ENCODE peak calls at places on chromosome 3, in nine cellular contexts. One of them, this sample, is unnamed.

GRCh38 chr3:71702131-71703024 is 22.8 kb downstream of the EIF4E3 start:
- DNase-seq in fibroblast of the aortic adventitia: no peak
- DNase-seq in A549: no peak
- DNase-seq in heart right ventricle: no peak
- DNase-seq in fibroblast of lung: no peak
- DNase-seq in HCT116: no peak
- DNase-seq in sigmoid colon: no peak
- DNase-seq in AG04450: no peak
- DNase-seq in dorsolateral prefrontal cortex: no peak
- DNase-seq in this sample: peak; percentile 54

GRCh38 chr3:194984026-194984425 is 286.9 kb downstream of the XXYLT1 start:
- DNase-seq in fibroblast of the aortic adventitia: no peak
- DNase-seq in heart right ventricle: no peak
- DNase-seq in HCT116: no peak
- DNase-seq in A549: no peak
- DNase-seq in AG04450: no peak
- DNase-seq in dorsolateral prefrontal cortex: no peak
- DNase-seq in fibroblast of lung: no peak
- DNase-seq in sigmoid colon: no peak
- DNase-seq in this sample: no peak

GRCh38 chr3:159797771-159798170 is 190.9 kb upstream of the IL12A start:
- DNase-seq in A549: no peak
- DNase-seq in heart right ventricle: no peak
- DNase-seq in fibroblast of lung: no peak
- DNase-seq in HCT116: no peak
- DNase-seq in sigmoid colon: no peak
- DNase-seq in AG04450: no peak
- DNase-seq in dorsolateral prefrontal cortex: no peak
- DNase-seq in fibroblast of the aortic adventitia: no peak
- DNase-seq in this sample: no peak

GRCh38 chr3:126857928-126858327 is 125.0 kb upstream of the PLXNA1 start:
- DNase-seq in HCT116: no peak
- DNase-seq in dorsolateral prefrontal cortex: no peak
- DNase-seq in A549: no peak
- DNase-seq in fibroblast of lung: no peak
- DNase-seq in AG04450: no peak
- DNase-seq in heart right ventricle: no peak
- DNase-seq in sigmoid colon: peak; percentile 22
- DNase-seq in fibroblast of the aortic adventitia: no peak
- DNase-seq in this sample: no peak

GRCh38 chr3:39848365-39848764 is 39.0 kb downstream of the MYRIP start:
- DNase-seq in A549: no peak
- DNase-seq in sigmoid colon: no peak
- DNase-seq in AG04450: no peak
- DNase-seq in fibroblast of lung: no peak
- DNase-seq in fibroblast of the aortic adventitia: peak; percentile 28
- DNase-seq in heart right ventricle: no peak
- DNase-seq in dorsolateral prefrontal cortex: no peak
- DNase-seq in HCT116: no peak
- DNase-seq in this sample: no peak

GRCh38 chr3:23241256-23241655 is 38.1 kb downstream of the UBE2E2 start:
- DNase-seq in HCT116: no peak
- DNase-seq in dorsolateral prefrontal cortex: no peak
- DNase-seq in AG04450: no peak
- DNase-seq in fibroblast of the aortic adventitia: no peak
- DNase-seq in fibroblast of lung: no peak
- DNase-seq in sigmoid colon: no peak
- DNase-seq in A549: no peak
- DNase-seq in heart right ventricle: no peak
- DNase-seq in this sample: no peak

GRCh38 chr3:9168230-9168629 is 81.2 kb downstream of the SRGAP3 start:
- DNase-seq in A549: no peak
- DNase-seq in HCT116: no peak
- DNase-seq in heart right ventricle: no peak
- DNase-seq in dorsolateral prefrontal cortex: no peak
- DNase-seq in fibroblast of the aortic adventitia: no peak
- DNase-seq in fibroblast of lung: no peak
- DNase-seq in AG04450: no peak
- DNase-seq in sigmoid colon: no peak
- DNase-seq in this sample: no peak

GRCh38 chr3:40047406-40047805 is 238.0 kb downstream of the MYRIP start:
- DNase-seq in fibroblast of lung: no peak
- DNase-seq in fibroblast of the aortic adventitia: peak; percentile 85
- DNase-seq in HCT116: no peak
- DNase-seq in sigmoid colon: no peak
- DNase-seq in AG04450: no peak
- DNase-seq in heart right ventricle: no peak
- DNase-seq in dorsolateral prefrontal cortex: no peak
- DNase-seq in A549: no peak
- DNase-seq in this sample: no peak

GRCh38 chr3:151282921-151283320 is 4.6 kb upstream of the P2RY14 start:
- DNase-seq in dorsolateral prefrontal cortex: no peak
- DNase-seq in A549: peak; percentile 63
- DNase-seq in sigmoid colon: no peak
- DNase-seq in fibroblast of the aortic adventitia: peak; percentile 84
- DNase-seq in HCT116: peak; percentile 51
- DNase-seq in fibroblast of lung: peak; percentile 76
- DNase-seq in heart right ventricle: no peak
- DNase-seq in AG04450: no peak
- DNase-seq in this sample: peak; percentile 84

GRCh38 chr3:128504957-128505730 is 12.1 kb upstream of the GATA2 start:
- DNase-seq in fibroblast of lung: no peak
- DNase-seq in dorsolateral prefrontal cortex: no peak
- DNase-seq in heart right ventricle: no peak
- DNase-seq in sigmoid colon: peak; percentile 28
- DNase-seq in AG04450: no peak
- DNase-seq in fibroblast of the aortic adventitia: no peak
- DNase-seq in A549: no peak
- DNase-seq in HCT116: no peak
- DNase-seq in this sample: no peak

GRCh38 chr3:17094551-17094950 is 209.8 kb downstream of the PLCL2 start:
- DNase-seq in dorsolateral prefrontal cortex: no peak
- DNase-seq in AG04450: no peak
- DNase-seq in fibroblast of lung: no peak
- DNase-seq in heart right ventricle: no peak
- DNase-seq in sigmoid colon: no peak
- DNase-seq in A549: no peak
- DNase-seq in HCT116: no peak
- DNase-seq in fibroblast of the aortic adventitia: no peak
- DNase-seq in this sample: no peak

GRCh38 chr3:174758943-174759342 is 100.2 kb upstream of the NAALADL2 start:
- DNase-seq in fibroblast of lung: no peak
- DNase-seq in sigmoid colon: no peak
- DNase-seq in HCT116: no peak
- DNase-seq in heart right ventricle: no peak
- DNase-seq in dorsolateral prefrontal cortex: no peak
- DNase-seq in A549: no peak
- DNase-seq in AG04450: no peak
- DNase-seq in fibroblast of the aortic adventitia: peak; percentile 2
- DNase-seq in this sample: no peak

GRCh38 chr3:129051776-129052400 is 8.7 kb upstream of the GP9 start:
- DNase-seq in fibroblast of the aortic adventitia: peak; percentile 20
- DNase-seq in dorsolateral prefrontal cortex: no peak
- DNase-seq in fibroblast of lung: no peak
- DNase-seq in heart right ventricle: no peak
- DNase-seq in AG04450: no peak
- DNase-seq in HCT116: no peak
- DNase-seq in A549: no peak
- DNase-seq in sigmoid colon: no peak
- DNase-seq in this sample: no peak

DNA sequence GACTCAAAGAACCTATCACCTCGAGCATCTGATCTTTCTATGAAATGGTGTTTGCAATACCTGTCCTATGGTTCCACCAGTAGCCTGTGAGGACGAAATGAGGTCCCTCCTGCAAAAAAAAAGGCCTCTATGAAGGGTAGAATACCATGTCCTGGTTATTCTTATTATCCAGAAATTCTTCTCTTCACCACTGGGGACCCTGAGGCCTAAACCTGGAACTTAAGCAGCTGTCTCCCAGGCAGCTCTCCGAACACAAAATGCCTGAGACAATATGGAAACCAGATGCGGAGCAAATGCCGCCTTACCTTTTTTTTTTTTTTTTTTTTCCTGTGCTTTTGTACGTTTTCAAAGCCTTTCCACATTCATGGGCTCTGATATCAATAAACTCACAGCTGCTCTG is 62.1 kb upstream of the WNT5A start:
- DNase-seq in sigmoid colon: no peak
- DNase-seq in AG04450: no peak
- DNase-seq in dorsolateral prefrontal cortex: no peak
- DNase-seq in HCT116: no peak
- DNase-seq in fibroblast of the aortic adventitia: peak; percentile 31
- DNase-seq in heart right ventricle: no peak
- DNase-seq in fibroblast of lung: peak; percentile 24
- DNase-seq in A549: no peak
- DNase-seq in this sample: peak; percentile 73
- TF ChIP-seq CTCF in sigmoid colon: no peak
- TF ChIP-seq CTCF in AG04450: peak; percentile 48
- TF ChIP-seq CTCF in dorsolateral prefrontal cortex: no peak
- TF ChIP-seq CTCF in HCT116: no peak
- TF ChIP-seq CTCF in fibroblast of the aortic adventitia: peak; percentile 37
- TF ChIP-seq CTCF in heart right ventricle: no peak
- TF ChIP-seq CTCF in fibroblast of lung: peak; percentile 36
- TF ChIP-seq CTCF in A549: no peak
- TF ChIP-seq CTCF in this sample: peak; percentile 60

GRCh38 chr3:138948371-138949001 is 1.5 kb downstream of the FOXL2NB start:
- DNase-seq in sigmoid colon: no peak
- DNase-seq in heart right ventricle: no peak
- DNase-seq in A549: no peak
- DNase-seq in AG04450: no peak
- DNase-seq in fibroblast of lung: no peak
- DNase-seq in dorsolateral prefrontal cortex: no peak
- DNase-seq in HCT116: no peak
- DNase-seq in fibroblast of the aortic adventitia: no peak
- DNase-seq in this sample: no peak
- H3K4me3 ChIP-seq in sigmoid colon: no peak overlapping the region
- H3K4me3 ChIP-seq in heart right ventricle: no peak overlapping the region
- H3K4me3 ChIP-seq in A549: no peak overlapping the region
- H3K4me3 ChIP-seq in AG04450: no peak overlapping the region
- H3K4me3 ChIP-seq in fibroblast of lung: no peak overlapping the region
- H3K4me3 ChIP-seq in dorsolateral prefrontal cortex: no peak overlapping the region
- H3K4me3 ChIP-seq in HCT116: no peak overlapping the region
- H3K4me3 ChIP-seq in fibroblast of the aortic adventitia: no peak overlapping the region
- H3K4me3 ChIP-seq in this sample: no peak overlapping the region

GRCh38 chr3:46089237-46090011 is 62.1 kb upstream of the XCR1 start:
- DNase-seq in AG04450: peak; percentile 65
- DNase-seq in fibroblast of the aortic adventitia: peak; percentile 88
- DNase-seq in fibroblast of lung: peak; percentile 94
- DNase-seq in HCT116: no peak
- DNase-seq in A549: peak; percentile 17
- DNase-seq in heart right ventricle: peak; percentile 51
- DNase-seq in dorsolateral prefrontal cortex: peak; percentile 32
- DNase-seq in sigmoid colon: peak; percentile 84
- DNase-seq in this sample: peak; percentile 95
- TF ChIP-seq CTCF in AG04450: no peak
- TF ChIP-seq CTCF in fibroblast of the aortic adventitia: no peak
- TF ChIP-seq CTCF in fibroblast of lung: no peak
- TF ChIP-seq CTCF in HCT116: no peak
- TF ChIP-seq CTCF in A549: no peak
- TF ChIP-seq CTCF in heart right ventricle: no peak
- TF ChIP-seq CTCF in dorsolateral prefrontal cortex: no peak
- TF ChIP-seq CTCF in sigmoid colon: no peak
- TF ChIP-seq CTCF in this sample: no peak

GRCh38 chr3:188006726-188007393 is 147.1 kb upstream of the LPP start:
- DNase-seq in AG04450: no peak
- DNase-seq in heart right ventricle: peak; percentile 40
- DNase-seq in fibroblast of the aortic adventitia: peak; percentile 15
- DNase-seq in sigmoid colon: no peak
- DNase-seq in A549: peak; percentile 30
- DNase-seq in dorsolateral prefrontal cortex: no peak
- DNase-seq in HCT116: no peak
- DNase-seq in fibroblast of lung: no peak
- DNase-seq in this sample: no peak
- H3K4me3 ChIP-seq in AG04450: no peak overlapping the region
- H3K4me3 ChIP-seq in heart right ventricle: no peak overlapping the region
- H3K4me3 ChIP-seq in fibroblast of the aortic adventitia: no peak overlapping the region
- H3K4me3 ChIP-seq in sigmoid colon: no peak overlapping the region
- H3K4me3 ChIP-seq in A549: no peak overlapping the region
- H3K4me3 ChIP-seq in dorsolateral prefrontal cortex: no peak overlapping the region
- H3K4me3 ChIP-seq in HCT116: no peak overlapping the region
- H3K4me3 ChIP-seq in fibroblast of lung: no peak overlapping the region
- H3K4me3 ChIP-seq in this sample: no peak overlapping the region

GRCh38 chr3:28916713-28917499 is 364.0 kb upstream of the RBMS3 start:
- DNase-seq in heart right ventricle: peak; percentile 84
- DNase-seq in sigmoid colon: peak; percentile 83
- DNase-seq in dorsolateral prefrontal cortex: peak; percentile 11
- DNase-seq in AG04450: peak; percentile 32
- DNase-seq in fibroblast of the aortic adventitia: peak; percentile 88
- DNase-seq in A549: peak; percentile 20
- DNase-seq in fibroblast of lung: peak; percentile 89
- DNase-seq in HCT116: no peak
- DNase-seq in this sample: peak; percentile 89
- TF ChIP-seq CTCF in heart right ventricle: peak; percentile 70
- TF ChIP-seq CTCF in sigmoid colon: peak; percentile 33
- TF ChIP-seq CTCF in dorsolateral prefrontal cortex: peak; percentile 40
- TF ChIP-seq CTCF in AG04450: peak; percentile 49
- TF ChIP-seq CTCF in fibroblast of the aortic adventitia: peak; percentile 69
- TF ChIP-seq CTCF in A549: no peak
- TF ChIP-seq CTCF in fibroblast of lung: peak; percentile 60
- TF ChIP-seq CTCF in HCT116: peak; percentile 23
- TF ChIP-seq CTCF in this sample: peak; percentile 72